ENCODE peak calls at places on chromosome 18, in four cellular contexts. D is GM12878, E is K562, L is HepG2. G is an unnamed sample.

GRCh38 chr18:10061566-10061965 is 147.8 kb downstream of the VAPA start:
- DNase-seq in D (no peak), E (no peak), L (no peak), G (no peak)

GRCh38 chr18:58929206-58929605 is 64.5 kb downstream of the ZNF532 start:
- DNase-seq in D (no peak), E (no peak), L (no peak), G (no peak)

GRCh38 chr18:78232196-78232595 is 747.4 kb upstream of the SALL3 start:
- DNase-seq in D (no peak), E (no peak), L (no peak), G (no peak)

GRCh38 chr18:8673276-8674209 is 31.8 kb upstream of the MTCL1 start:
- DNase-seq in D (peak; percentile 52), E (no peak), L (no peak), G (no peak)

GRCh38 chr18:9842446-9842845 is 43.3 kb upstream of the TXNDC2 start:
- DNase-seq in D (no peak), E (no peak), L (no peak), G (no peak)

GRCh38 chr18:37330173-37330572 is 235.4 kb downstream of the CELF4 start:
- DNase-seq in D (no peak), E (no peak), L (no peak), G (no peak)

GRCh38 chr18:8283901-8284585 is 325.2 kb upstream of the RAB12 start:
- DNase-seq in D (no peak), E (no peak), L (peak; percentile 78), G (peak; percentile 70)

GRCh38 chr18:44967599-44967998 is 286.9 kb downstream of the SETBP1 start:
- DNase-seq in D (no peak), E (no peak), L (no peak), G (no peak)

GRCh38 chr18:13369353-13369752 is 150.8 kb downstream of the LDLRAD4 start:
- DNase-seq in D (no peak), E (no peak), L (no peak), G (no peak)

GRCh38 chr18:61093967-61094366 is 239.3 kb upstream of the CDH20 start:
- DNase-seq in D (no peak), E (no peak), L (no peak), G (no peak)

GRCh38 chr18:45456076-45457066 is 158.9 kb upstream of the SLC14A2 start:
- DNase-seq in D (no peak), E (no peak), L (no peak), G (no peak)

GRCh38 chr18:4444306-4444705 is 10.8 kb downstream of the DLGAP1 start:
- DNase-seq in D (no peak), E (no peak), L (peak; percentile 43), G (no peak)

GRCh38 chr18:9135912-9136314 is 668 bp upstream of the ANKRD12 start:
- DNase-seq in D (no peak), E (peak; percentile 66), L (peak; percentile 28), G (peak; percentile 44)

GRCh38 chr18:9688036-9688741 is 19.9 kb upstream of the RAB31 start:
- DNase-seq in D (no peak), E (peak; percentile 76), L (no peak), G (no peak)

GRCh38 chr18:55577812-55578539 is 10.0 kb downstream of the TCF4 start:
- DNase-seq in D (no peak), E (peak; percentile 18), L (no peak), G (no peak)

GRCh38 chr18:10417679-10418078 is 36.8 kb upstream of the APCDD1 start:
- DNase-seq in D (no peak), E (no peak), L (no peak), G (no peak)

GRCh38 chr18:63319383-63320040 is at the start of gene BCL2:
- DNase-seq in D (no peak), E (no peak), L (no peak), G (peak; percentile 41)

GRCh38 chr18:58363767-58364540 is 264.9 kb downstream of the ALPK2 start:
- DNase-seq in D (no peak), E (no peak), L (no peak), G (no peak)

GRCh38 chr18:79988925-79989361 is 580 bp upstream of the TXNL4A start:
- DNase-seq in D (no peak), E (no peak), L (no peak), G (no peak)

GRCh38 chr18:12061685-12062084 is 32.0 kb upstream of the ANKRD62 start:
- DNase-seq in D (no peak), E (no peak), L (no peak), G (no peak)

GRCh38 chr18:80105369-80106167 is 3.5 kb upstream of the ADNP2 start:
- DNase-seq in D (peak; percentile 55), E (peak; percentile 10), L (no peak), G (no peak)

GRCh38 chr18:35691625-35692024 is 110.1 kb downstream of the GALNT1 start:
- DNase-seq in D (no peak), E (no peak), L (no peak), G (no peak)

GRCh38 chr18:28794459-28795245 is 617.7 kb upstream of the CDH2 start:
- DNase-seq in D (no peak), E (no peak), L (no peak), G (peak; percentile 93)

GRCh38 chr18:75727479-75727878 is 300.0 kb upstream of the SMIM21 start:
- DNase-seq in D (no peak), E (peak; percentile 22), L (peak; percentile 2), G (no peak)
- TF ChIP-seq MYC in D (no peak), E (no peak), L (no peak), G (no peak)

GRCh38 chr18:6729247-6730091 is at the start of gene ARHGAP28:
- DNase-seq in D (no peak), E (peak; percentile 91), L (no peak), G (peak; percentile 96)
- TF ChIP-seq POLR2A in D (no peak), E (peak; percentile 61), L (no peak), G (peak; percentile 70)

DNA sequence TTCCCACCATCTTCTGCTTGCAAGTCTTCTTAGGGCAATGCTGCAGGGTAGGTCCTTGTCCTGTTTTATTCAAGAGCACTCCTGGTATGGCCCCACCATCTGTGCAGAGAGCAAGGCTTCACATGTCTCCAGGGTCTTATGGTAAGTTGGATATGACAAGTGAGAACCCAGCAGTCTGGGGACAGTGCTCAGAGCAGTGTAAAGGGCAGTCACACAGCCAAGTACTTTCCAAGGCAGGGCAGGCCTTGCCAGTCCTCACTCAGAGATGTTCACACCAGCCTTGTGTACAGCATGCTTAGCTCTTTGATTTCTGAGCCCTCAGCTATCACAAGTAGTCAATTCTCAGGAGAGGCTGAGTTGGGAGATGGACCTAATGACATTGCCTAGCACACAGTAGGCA is 86.5 kb upstream of the CTAGE1 start:
- DNase-seq in D (no peak), E (no peak), L (no peak), G (no peak)
- H2AFZ ChIP-seq in D (no peak overlapping the region), E (no peak overlapping the region), L (no peak overlapping the region), G (no peak overlapping the region)

DNA sequence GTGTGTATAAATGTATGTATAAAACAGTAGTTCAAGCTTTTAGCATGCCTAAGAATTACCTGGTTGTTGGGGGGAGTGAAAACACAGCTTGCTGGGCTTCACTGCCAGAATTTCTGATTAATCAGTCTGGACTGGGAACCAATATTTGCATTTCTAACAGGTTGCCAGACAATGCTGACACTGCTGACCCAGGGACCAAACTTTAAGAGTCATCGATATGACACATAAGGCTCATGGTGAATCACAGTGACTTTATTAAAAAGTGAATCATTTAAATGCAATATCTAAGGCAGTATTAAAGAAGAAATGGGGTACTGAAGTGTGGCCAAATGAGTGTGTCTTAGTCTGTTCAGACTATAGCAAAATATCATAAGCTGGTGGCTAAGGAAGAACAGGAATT is 195.9 kb upstream of the DTNA start:
- DNase-seq in D (no peak), E (no peak), L (no peak), G (peak; percentile 21)
- TF ChIP-seq MYC in D (no peak), E (no peak), L (no peak), G (no peak)